ENCODE peak calls at places on chromosomes 4 and X, in four cellular contexts. G is endothelial cell; E is psoas muscle; H is stimulated activated CD8-positive, alpha-beta memory T cell treated with anti-CD3 and anti-CD28 coated beads, Interleukin-4, amount 100 ng/mL, for 1 hour. Z is an unnamed sample.

GRCh38 chr4:41991916-41992767 is 1.8 kb downstream of the SLC30A9 start:
- DNase-seq in G (no peak), E (no peak), H (no peak), Z (peak)

GRCh38 chrX:124518888-124519287 is 172.5 kb downstream of the SH2D1A start:
- DNase-seq in G (no peak), E (no peak), H (no peak), Z (peak)

GRCh38 chr4:86508436-86508835 is 85.7 kb upstream of the PTPN13 start:
- DNase-seq in G (no peak), E (no peak), H (no peak), Z (peak)

GRCh38 chrX:113892891-113893290 is 691.0 kb upstream of the HTR2C start:
- DNase-seq in G (no peak), E (no peak), H (no peak), Z (no peak)

GRCh38 chr4:112516401-112517066 is 554 bp upstream of the NEUROG2 start:
- DNase-seq in G (peak), E (no peak), H (no peak), Z (peak)

GRCh38 chr4:6794189-6794588 is 11.7 kb downstream of the KIAA0232 start:
- DNase-seq in G (no peak), E (no peak), H (no peak), Z (no peak)

GRCh38 chr4:3719836-3720235 is 46.3 kb upstream of the ADRA2C start:
- DNase-seq in G (no peak), E (peak), H (no peak), Z (no peak)

GRCh38 chrX:104098151-104098808 is 14.0 kb upstream of the ZCCHC18 start:
- DNase-seq in G (peak), E (no peak), H (no peak), Z (peak)

GRCh38 chrX:112651766-112652165 is 28.0 kb downstream of the LHFPL1 start:
- DNase-seq in G (no peak), E (no peak), H (no peak), Z (peak)

GRCh38 chr4:29263011-29263410 is 1457.2 kb upstream of the PCDH7 start:
- DNase-seq in G (no peak), E (no peak), H (no peak), Z (no peak)

GRCh38 chrX:19554786-19555185 is 39.5 kb upstream of the MAP3K15 start:
- DNase-seq in G (no peak), E (no peak), H (no peak), Z (peak)

GRCh38 chrX:11533211-11533651 is 132.5 kb downstream of the ARHGAP6 start:
- DNase-seq in G (no peak), E (no peak), H (no peak), Z (peak)

GRCh38 chrX:120251471-120252011 is 929 bp downstream of the ZBTB33 start:
- DNase-seq in G (peak), E (no peak), H (peak), Z (peak)

GRCh38 chr4:94208268-94208667 is 603 bp downstream of the SMARCAD1 start:
- DNase-seq in G (no peak), E (no peak), H (no peak), Z (no peak)

GRCh38 chr4:11297627-11298026 is 131.1 kb downstream of the HS3ST1 start:
- DNase-seq in G (no peak), E (no peak), H (no peak), Z (peak)

GRCh38 chrX:110226931-110227330 is 91.0 kb downstream of the AMMECR1 start:
- DNase-seq in G (no peak), E (no peak), H (no peak), Z (peak)

GRCh38 chr4:180060159-180060889 is 2182.9 kb upstream of the TENM3 start:
- DNase-seq in G (no peak), E (no peak), H (no peak), Z (peak)

GRCh38 chr4:185467101-185467500 is 4.4 kb downstream of the CCDC110 start:
- DNase-seq in G (no peak), E (no peak), H (no peak), Z (no peak)

GRCh38 chrX:88886908-88887307 is 139.9 kb downstream of the CPXCR1 start:
- DNase-seq in G (no peak), E (no peak), H (no peak), Z (no peak)

GRCh38 chr4:646460-646859 is 21.1 kb downstream of the PDE6B start:
- DNase-seq in G (no peak), E (peak), H (no peak), Z (no peak)

GRCh38 chr4:1711906-1712215 is 258 bp downstream of the SLBP start:
- DNase-seq in G (no peak), E (no peak), H (no peak), Z (peak)

GRCh38 chrX:74421181-74422028 is at the start of gene SLC16A2:
- DNase-seq in G (peak), E (peak), H (no peak), Z (peak)

GRCh38 chr4:95778666-95779065 is 61.2 kb upstream of the PDHA2 start:
- DNase-seq in G (no peak), E (no peak), H (no peak), Z (no peak)

GRCh38 chrX:63664741-63665140 is 120.3 kb downstream of the ARHGEF9 start:
- DNase-seq in G (no peak), E (no peak), H (no peak), Z (peak)

GRCh38 chrX:31603411-31604120 is 531.7 kb upstream of the FTHL17 start:
- DNase-seq in G (no peak), E (no peak), H (no peak), Z (peak)

GRCh38 chr4:185847352-185848078 is 35.5 kb upstream of the SORBS2 start:
- DNase-seq in G (no peak), E (no peak), H (no peak), Z (no peak)

GRCh38 chrX:9440116-9440844 is 24.6 kb upstream of the TBL1X start:
- DNase-seq in G (no peak), E (no peak), H (no peak), Z (no peak)

GRCh38 chrX:109614951-109615350 is 10.0 kb downstream of the KCNE5 start:
- DNase-seq in G (no peak), E (no peak), H (no peak), Z (no peak)

GRCh38 chr4:26995316-26995715 is 134.7 kb downstream of the STIM2 start:
- DNase-seq in G (no peak), E (no peak), H (no peak), Z (no peak)

GRCh38 chr4:10926025-10926424 is 241.5 kb upstream of the CLNK start:
- DNase-seq in G (no peak), E (no peak), H (no peak), Z (peak)

GRCh38 chr4:153257151-153257620 is 52.9 kb downstream of the TRIM2 start:
- DNase-seq in G (peak), E (no peak), H (no peak), Z (peak)

GRCh38 chrX:14412686-14413085 is 116.7 kb upstream of the GLRA2 start:
- DNase-seq in G (no peak), E (no peak), H (no peak), Z (peak)

GRCh38 chrX:123859409-123859827 is 435 bp upstream of the XIAP start:
- DNase-seq in G (no peak), E (no peak), H (peak), Z (no peak)

GRCh38 chrX:47573334-47574095 is 8.7 kb upstream of the TIMP1 start:
- DNase-seq in G (peak), E (no peak), H (no peak), Z (no peak)

GRCh38 chrX:9184231-9184630 is 150.3 kb upstream of the FAM9B start:
- DNase-seq in G (no peak), E (no peak), H (no peak), Z (peak)

GRCh38 chr4:168647976-168648375 is 151.1 kb downstream of the PALLD start:
- DNase-seq in G (no peak), E (no peak), H (no peak), Z (peak)

Z was measured in M059J.